ENCODE peak calls at places on chromosomes 13 and 19, in six cellular contexts. One of them, this sample, is unnamed.

GRCh38 chr13:57740719-57741118 is 109.2 kb downstream of the PCDH17 start:
- DNase-seq in cardiac fibroblast: no peak
- DNase-seq in heart left ventricle: no peak
- DNase-seq in progenitor cell of endocrine pancreas: no peak
- DNase-seq in lower leg skin: no peak
- DNase-seq in psoas muscle: no peak
- DNase-seq in this sample: no peak

GRCh38 chr19:15828121-15828620 is 12.7 kb upstream of the OR10H1 start:
- DNase-seq in cardiac fibroblast: no peak
- DNase-seq in heart left ventricle: no peak
- DNase-seq in progenitor cell of endocrine pancreas: no peak
- DNase-seq in lower leg skin: no peak
- DNase-seq in psoas muscle: no peak
- DNase-seq in this sample: no peak

GRCh38 chr13:79081942-79082341 is 324.1 kb downstream of the RBM26 start:
- DNase-seq in cardiac fibroblast: no peak
- DNase-seq in heart left ventricle: no peak
- DNase-seq in progenitor cell of endocrine pancreas: no peak
- DNase-seq in lower leg skin: no peak
- DNase-seq in psoas muscle: no peak
- DNase-seq in this sample: no peak

GRCh38 chr13:39405107-39405506 is 197.9 kb downstream of the LHFPL6 start:
- DNase-seq in cardiac fibroblast: no peak
- DNase-seq in heart left ventricle: no peak
- DNase-seq in progenitor cell of endocrine pancreas: no peak
- DNase-seq in lower leg skin: no peak
- DNase-seq in psoas muscle: no peak
- DNase-seq in this sample: no peak

GRCh38 chr13:73288596-73288995 is 229.8 kb downstream of the KLF5 start:
- DNase-seq in cardiac fibroblast: no peak
- DNase-seq in heart left ventricle: no peak
- DNase-seq in progenitor cell of endocrine pancreas: no peak
- DNase-seq in lower leg skin: no peak
- DNase-seq in psoas muscle: no peak
- DNase-seq in this sample: no peak

GRCh38 chr19:44007473-44007872 is 4.7 kb downstream of the ZNF230 start:
- DNase-seq in cardiac fibroblast: no peak
- DNase-seq in heart left ventricle: no peak
- DNase-seq in progenitor cell of endocrine pancreas: no peak
- DNase-seq in lower leg skin: no peak
- DNase-seq in psoas muscle: no peak
- DNase-seq in this sample: no peak

GRCh38 chr13:27919934-27920676 is at the start of gene PDX1:
- DNase-seq in cardiac fibroblast: no peak
- DNase-seq in heart left ventricle: no peak
- DNase-seq in progenitor cell of endocrine pancreas: peak; percentile 83
- DNase-seq in lower leg skin: no peak
- DNase-seq in psoas muscle: no peak
- DNase-seq in this sample: no peak

GRCh38 chr13:31236211-31236786 is 36.5 kb downstream of the B3GLCT start:
- DNase-seq in cardiac fibroblast: peak; percentile 73
- DNase-seq in heart left ventricle: no peak
- DNase-seq in progenitor cell of endocrine pancreas: no peak
- DNase-seq in lower leg skin: no peak
- DNase-seq in psoas muscle: no peak
- DNase-seq in this sample: peak; percentile 49

GRCh38 chr13:113854238-113855011 is 9.5 kb downstream of the GAS6 start:
- DNase-seq in cardiac fibroblast: peak; percentile 27
- DNase-seq in heart left ventricle: peak; percentile 73
- DNase-seq in progenitor cell of endocrine pancreas: no peak
- DNase-seq in lower leg skin: no peak
- DNase-seq in psoas muscle: no peak
- DNase-seq in this sample: no peak

GRCh38 chr19:33098023-33098652 is 17.2 kb downstream of the GPATCH1 start:
- DNase-seq in cardiac fibroblast: no peak
- DNase-seq in heart left ventricle: no peak
- DNase-seq in progenitor cell of endocrine pancreas: no peak
- DNase-seq in lower leg skin: no peak
- DNase-seq in psoas muscle: no peak
- DNase-seq in this sample: no peak

GRCh38 chr19:5042556-5042955 is 73.6 kb downstream of the KDM4B start:
- DNase-seq in cardiac fibroblast: no peak
- DNase-seq in heart left ventricle: no peak
- DNase-seq in progenitor cell of endocrine pancreas: no peak
- DNase-seq in lower leg skin: no peak
- DNase-seq in psoas muscle: no peak
- DNase-seq in this sample: no peak

GRCh38 chr13:99893567-99893966 is 78.0 kb downstream of the ZIC5 start:
- DNase-seq in cardiac fibroblast: no peak
- DNase-seq in heart left ventricle: no peak
- DNase-seq in progenitor cell of endocrine pancreas: no peak
- DNase-seq in lower leg skin: no peak
- DNase-seq in psoas muscle: no peak
- DNase-seq in this sample: no peak

GRCh38 chr13:113121183-113121927 is 1.2 kb upstream of the F10 start:
- DNase-seq in cardiac fibroblast: no peak
- DNase-seq in heart left ventricle: no peak
- DNase-seq in progenitor cell of endocrine pancreas: no peak
- DNase-seq in lower leg skin: no peak
- DNase-seq in psoas muscle: no peak
- DNase-seq in this sample: no peak

GRCh38 chr13:110158201-110158600 is 148.8 kb downstream of the COL4A1 start:
- DNase-seq in cardiac fibroblast: no peak
- DNase-seq in heart left ventricle: no peak
- DNase-seq in progenitor cell of endocrine pancreas: no peak
- DNase-seq in lower leg skin: no peak
- DNase-seq in psoas muscle: no peak
- DNase-seq in this sample: no peak

GRCh38 chr13:100883453-100883852 is 208.9 kb upstream of the TMTC4 start:
- DNase-seq in cardiac fibroblast: no peak
- DNase-seq in heart left ventricle: no peak
- DNase-seq in progenitor cell of endocrine pancreas: no peak
- DNase-seq in lower leg skin: no peak
- DNase-seq in psoas muscle: no peak
- DNase-seq in this sample: no peak

GRCh38 chr13:113897161-113897560 is 33.3 kb upstream of the GAS6 start:
- DNase-seq in cardiac fibroblast: peak; percentile 91
- DNase-seq in heart left ventricle: peak; percentile 10
- DNase-seq in progenitor cell of endocrine pancreas: no peak
- DNase-seq in lower leg skin: peak; percentile 6
- DNase-seq in psoas muscle: no peak
- DNase-seq in this sample: peak; percentile 97

GRCh38 chr13:30415430-30416030 is 6.8 kb upstream of the UBE2L5 start:
- DNase-seq in cardiac fibroblast: no peak
- DNase-seq in heart left ventricle: no peak
- DNase-seq in progenitor cell of endocrine pancreas: no peak
- DNase-seq in lower leg skin: no peak
- DNase-seq in psoas muscle: no peak
- DNase-seq in this sample: peak; percentile 42

GRCh38 chr19:35334064-35334753 is 5.2 kb downstream of the CD22 start:
- DNase-seq in cardiac fibroblast: no peak
- DNase-seq in heart left ventricle: no peak
- DNase-seq in progenitor cell of endocrine pancreas: no peak
- DNase-seq in lower leg skin: no peak
- DNase-seq in psoas muscle: no peak
- DNase-seq in this sample: no peak

GRCh38 chr13:42996584-42996983 is 4.5 kb upstream of the EPSTI1 start:
- DNase-seq in cardiac fibroblast: peak; percentile 72
- DNase-seq in heart left ventricle: no peak
- DNase-seq in progenitor cell of endocrine pancreas: no peak
- DNase-seq in lower leg skin: no peak
- DNase-seq in psoas muscle: no peak
- DNase-seq in this sample: peak; percentile 93

GRCh38 chr13:30319130-30319529 is 11.8 kb upstream of the KATNAL1 start:
- DNase-seq in cardiac fibroblast: no peak
- DNase-seq in heart left ventricle: no peak
- DNase-seq in progenitor cell of endocrine pancreas: no peak
- DNase-seq in lower leg skin: no peak
- DNase-seq in psoas muscle: no peak
- DNase-seq in this sample: no peak

GRCh38 chr13:101346942-101347728 is 69.2 kb downstream of the NALCN start:
- DNase-seq in cardiac fibroblast: peak; percentile 16
- DNase-seq in heart left ventricle: no peak
- DNase-seq in progenitor cell of endocrine pancreas: no peak
- DNase-seq in lower leg skin: no peak
- DNase-seq in psoas muscle: no peak
- DNase-seq in this sample: peak; percentile 6

GRCh38 chr19:38319421-38320258 is at the start of gene KCNK6:
- DNase-seq in cardiac fibroblast: peak; percentile 36
- DNase-seq in heart left ventricle: peak; percentile 79
- DNase-seq in progenitor cell of endocrine pancreas: no peak
- DNase-seq in lower leg skin: no peak
- DNase-seq in psoas muscle: peak; percentile 39
- DNase-seq in this sample: no peak

GRCh38 chr13:98556968-98557591 is 19.8 kb downstream of the STK24 start:
- DNase-seq in cardiac fibroblast: no peak
- DNase-seq in heart left ventricle: no peak
- DNase-seq in progenitor cell of endocrine pancreas: no peak
- DNase-seq in lower leg skin: no peak
- DNase-seq in psoas muscle: no peak
- DNase-seq in this sample: peak; percentile 85
- TF ChIP-seq CTCF in cardiac fibroblast: no peak
- TF ChIP-seq CTCF in heart left ventricle: no peak
- TF ChIP-seq CTCF in progenitor cell of endocrine pancreas: peak; percentile 41
- TF ChIP-seq CTCF in lower leg skin: no peak
- TF ChIP-seq CTCF in psoas muscle: no peak
- TF ChIP-seq CTCF in this sample: no peak

GRCh38 chr19:3969435-3970312 is 1.2 kb downstream of the DAPK3 start:
- DNase-seq in cardiac fibroblast: peak; percentile 79
- DNase-seq in heart left ventricle: no peak
- DNase-seq in progenitor cell of endocrine pancreas: peak; percentile 18
- DNase-seq in lower leg skin: peak; percentile 31
- DNase-seq in psoas muscle: peak; percentile 40
- DNase-seq in this sample: peak; percentile 83

GRCh38 chr19:3968556-3969434 is 2.1 kb downstream of the DAPK3 start:
- DNase-seq in cardiac fibroblast: peak; percentile 99
- DNase-seq in heart left ventricle: peak; percentile 84
- DNase-seq in progenitor cell of endocrine pancreas: peak; percentile 71
- DNase-seq in lower leg skin: peak; percentile 89
- DNase-seq in psoas muscle: peak; percentile 84
- DNase-seq in this sample: peak; percentile 99

GRCh38 chr19:3964256-3965194 is 6.4 kb downstream of the DAPK3 start:
- DNase-seq in cardiac fibroblast: no peak
- DNase-seq in heart left ventricle: no peak
- DNase-seq in progenitor cell of endocrine pancreas: no peak
- DNase-seq in lower leg skin: no peak
- DNase-seq in psoas muscle: peak; percentile 24
- DNase-seq in this sample: no peak

GRCh38 chr19:3963458-3964255 is 7.2 kb downstream of the DAPK3 start:
- DNase-seq in cardiac fibroblast: no peak
- DNase-seq in heart left ventricle: no peak
- DNase-seq in progenitor cell of endocrine pancreas: no peak
- DNase-seq in lower leg skin: no peak
- DNase-seq in psoas muscle: peak; percentile 24
- DNase-seq in this sample: no peak

GRCh38 chr19:3966051-3967017 is 4.6 kb downstream of the DAPK3 start:
- DNase-seq in cardiac fibroblast: no peak
- DNase-seq in heart left ventricle: no peak
- DNase-seq in progenitor cell of endocrine pancreas: no peak
- DNase-seq in lower leg skin: no peak
- DNase-seq in psoas muscle: peak; percentile 25
- DNase-seq in this sample: no peak
- TF ChIP-seq CTCF in cardiac fibroblast: no peak
- TF ChIP-seq CTCF in heart left ventricle: no peak
- TF ChIP-seq CTCF in progenitor cell of endocrine pancreas: no peak
- TF ChIP-seq CTCF in lower leg skin: no peak
- TF ChIP-seq CTCF in psoas muscle: no peak
- TF ChIP-seq CTCF in this sample: no peak

GRCh38 chr19:48997972-48998371 is 4.3 kb downstream of the RUVBL2 start:
- DNase-seq in cardiac fibroblast: peak; percentile 64
- DNase-seq in heart left ventricle: no peak
- DNase-seq in progenitor cell of endocrine pancreas: peak; percentile 53
- DNase-seq in lower leg skin: no peak
- DNase-seq in psoas muscle: peak; percentile 62
- DNase-seq in this sample: peak; percentile 50
- TF ChIP-seq CTCF in cardiac fibroblast: peak; percentile 69
- TF ChIP-seq CTCF in heart left ventricle: peak; percentile 45
- TF ChIP-seq CTCF in progenitor cell of endocrine pancreas: peak; percentile 60
- TF ChIP-seq CTCF in lower leg skin: no peak
- TF ChIP-seq CTCF in psoas muscle: peak; percentile 36
- TF ChIP-seq CTCF in this sample: peak; percentile 82

GRCh38 chr19:13539332-13539731 is 33.1 kb upstream of the CACNA1A start:
- DNase-seq in cardiac fibroblast: no peak
- DNase-seq in heart left ventricle: no peak
- DNase-seq in progenitor cell of endocrine pancreas: no peak
- DNase-seq in lower leg skin: no peak
- DNase-seq in psoas muscle: no peak
- DNase-seq in this sample: no peak

GRCh38 chr19:13541554-13541953 is 35.3 kb upstream of the CACNA1A start:
- DNase-seq in cardiac fibroblast: no peak
- DNase-seq in heart left ventricle: no peak
- DNase-seq in progenitor cell of endocrine pancreas: no peak
- DNase-seq in lower leg skin: no peak
- DNase-seq in psoas muscle: no peak
- DNase-seq in this sample: no peak

GRCh38 chr19:13538854-13539253 is 32.6 kb upstream of the CACNA1A start:
- DNase-seq in cardiac fibroblast: no peak
- DNase-seq in heart left ventricle: no peak
- DNase-seq in progenitor cell of endocrine pancreas: no peak
- DNase-seq in lower leg skin: no peak
- DNase-seq in psoas muscle: no peak
- DNase-seq in this sample: no peak

DNA sequence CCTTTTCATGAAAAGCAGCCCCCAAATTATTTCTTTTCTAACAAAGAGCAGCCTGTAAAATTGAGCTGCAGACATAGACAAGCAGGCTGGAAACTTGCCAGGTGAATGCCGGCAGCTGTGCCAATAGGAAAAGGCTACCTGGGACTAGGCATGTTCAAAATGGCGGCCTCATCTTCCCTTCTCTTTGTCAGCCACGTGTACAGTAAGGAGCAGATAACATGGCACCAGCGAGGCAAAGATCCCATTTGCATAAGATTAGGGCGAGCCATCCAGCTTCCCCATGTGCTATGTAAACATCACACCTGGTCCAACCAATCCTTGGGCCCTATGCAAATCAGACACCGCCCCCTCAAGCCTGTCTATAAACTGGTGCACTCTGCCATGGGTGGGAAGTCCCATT is 31.2 kb upstream of the CACNA1A start:
- DNase-seq in cardiac fibroblast: no peak
- DNase-seq in heart left ventricle: no peak
- DNase-seq in progenitor cell of endocrine pancreas: no peak
- DNase-seq in lower leg skin: no peak
- DNase-seq in psoas muscle: no peak
- DNase-seq in this sample: no peak
- TF ChIP-seq CTCF in cardiac fibroblast: no peak
- TF ChIP-seq CTCF in heart left ventricle: no peak
- TF ChIP-seq CTCF in progenitor cell of endocrine pancreas: no peak
- TF ChIP-seq CTCF in lower leg skin: no peak
- TF ChIP-seq CTCF in psoas muscle: no peak
- TF ChIP-seq CTCF in this sample: no peak